ENCODE peak calls at places on chromosomes 6 and 20, in ten cellular contexts. R is astrocyte of the cerebellum, V is coronary artery, O is Peyer's patch, Z is neural crest cell, A is mucosa of descending colon, P is suprapubic skin, E is fibroblast of the aortic adventitia, N is GM10248, G is body of pancreas. H is an unnamed sample.

GRCh38 chr20:24163501-24163900 is 174.9 kb upstream of the GGTLC1 start:
- DNase-seq in R (no peak), V (no peak), G (no peak), P (no peak), N (no peak), Z (no peak), A (no peak), O (no peak), E (peak; percentile 37), H (no peak)

GRCh38 chr6:56652994-56653393 is 10.3 kb upstream of the DST start:
- DNase-seq in R (no peak), E (peak; percentile 75), O (no peak), A (no peak), P (no peak), N (no peak), Z (no peak), G (no peak), V (no peak), H (peak; percentile 66)

GRCh38 chr20:3239026-3239866 is at the start of gene SLC4A11:
- DNase-seq in O (no peak), E (peak; percentile 47), R (no peak), V (no peak), Z (peak; percentile 22), P (no peak), A (peak; percentile 84), N (peak; percentile 80), G (peak; percentile 68), H (peak; percentile 41)

GRCh38 chr6:30163090-30163917 is at the start of gene TRIM15:
- DNase-seq in V (no peak), E (no peak), Z (no peak), N (peak; percentile 56), R (no peak), G (no peak), A (peak; percentile 94), O (no peak), P (no peak), H (no peak)

GRCh38 chr6:99836471-99836870 is 157.6 kb downstream of the MCHR2 start:
- DNase-seq in N (no peak), Z (no peak), G (no peak), V (no peak), A (no peak), R (no peak), O (no peak), P (no peak), E (no peak), H (no peak)

GRCh38 chr6:157688960-157689599 is 134.0 kb upstream of the SNX9 start:
- DNase-seq in A (peak; percentile 71), P (no peak), V (no peak), N (no peak), E (peak; percentile 17), G (no peak), Z (no peak), R (no peak), O (no peak), H (no peak)

GRCh38 chr6:111423960-111424846 is 58.8 kb downstream of the REV3L start:
- DNase-seq in A (no peak), V (no peak), N (no peak), O (no peak), R (peak; percentile 15), Z (no peak), P (no peak), G (peak; percentile 80), E (peak; percentile 26), H (no peak)

GRCh38 chr6:30340589-30341054 is 4.3 kb upstream of the RPP21 start:
- DNase-seq in N (no peak), P (no peak), R (no peak), E (peak; percentile 41), A (no peak), O (no peak), G (no peak), V (no peak), Z (no peak), H (no peak)

GRCh38 chr6:118580585-118581419 is 32.7 kb downstream of the PLN start:
- DNase-seq in P (peak; percentile 72), G (peak; percentile 32), Z (peak; percentile 14), N (peak; percentile 25), O (no peak), E (peak; percentile 90), R (peak; percentile 62), V (no peak), A (no peak), H (peak; percentile 73)

GRCh38 chr6:116287668-116288282 is 8.0 kb upstream of the TSPYL1 start:
- DNase-seq in V (no peak), Z (no peak), P (no peak), A (no peak), G (no peak), O (no peak), E (peak; percentile 78), N (no peak), R (peak; percentile 44), H (peak; percentile 59)

GRCh38 chr6:156976144-156977088 is 199.2 kb downstream of the ARID1B start:
- DNase-seq in R (no peak), O (no peak), P (no peak), V (no peak), E (peak; percentile 51), G (no peak), N (no peak), Z (no peak), A (no peak), H (no peak)

GRCh38 chr6:33091957-33092356 is 16.2 kb downstream of the HLA-DPB1 start:
- DNase-seq in R (no peak), N (peak; percentile 66), V (no peak), G (peak; percentile 65), Z (no peak), P (no peak), A (no peak), O (peak; percentile 57), E (no peak), H (no peak)

GRCh38 chr6:31883699-31884098 is 4.9 kb upstream of the SLC44A4 start:
- DNase-seq in P (no peak), A (no peak), R (no peak), G (no peak), V (no peak), O (no peak), E (no peak), N (no peak), Z (no peak), H (no peak)

GRCh38 chr6:18154507-18155272 is at the start of gene TPMT:
- DNase-seq in P (no peak), A (no peak), V (peak; percentile 99), E (no peak), Z (peak; percentile 96), G (peak; percentile 48), N (no peak), O (peak; percentile 25), R (no peak), H (no peak)

GRCh38 chr6:95846652-95847051 is 169.1 kb upstream of the FUT9 start:
- DNase-seq in Z (no peak), V (no peak), E (no peak), N (no peak), P (no peak), A (no peak), G (no peak), O (no peak), R (no peak), H (no peak)

GRCh38 chr6:95837890-95838289 is 177.9 kb upstream of the FUT9 start:
- DNase-seq in O (no peak), G (no peak), Z (no peak), R (no peak), A (no peak), V (no peak), P (no peak), E (no peak), N (no peak), H (no peak)

GRCh38 chr6:95847061-95847460 is 168.7 kb upstream of the FUT9 start:
- DNase-seq in N (no peak), E (no peak), Z (no peak), P (no peak), V (no peak), R (no peak), G (no peak), A (no peak), O (no peak), H (no peak)

GRCh38 chr6:95841560-95841959 is 174.2 kb upstream of the FUT9 start:
- DNase-seq in A (no peak), V (no peak), O (no peak), G (no peak), E (no peak), R (no peak), N (no peak), P (no peak), Z (no peak), H (no peak)
- TF ChIP-seq CTCF in A (no peak), V (no peak), O (no peak), G (no peak), E (no peak), R (no peak), N (no peak), P (no peak), Z (no peak), H (no peak)

GRCh38 chr6:45104429-45104828 is 223.7 kb upstream of the RUNX2 start:
- DNase-seq in A (no peak), E (no peak), N (no peak), R (no peak), P (no peak), G (no peak), O (no peak), Z (no peak), V (no peak), H (no peak)
- TF ChIP-seq CTCF in A (no peak), E (no peak), N (no peak), R (no peak), P (no peak), G (no peak), O (no peak), Z (no peak), V (no peak), H (no peak)

DNA sequence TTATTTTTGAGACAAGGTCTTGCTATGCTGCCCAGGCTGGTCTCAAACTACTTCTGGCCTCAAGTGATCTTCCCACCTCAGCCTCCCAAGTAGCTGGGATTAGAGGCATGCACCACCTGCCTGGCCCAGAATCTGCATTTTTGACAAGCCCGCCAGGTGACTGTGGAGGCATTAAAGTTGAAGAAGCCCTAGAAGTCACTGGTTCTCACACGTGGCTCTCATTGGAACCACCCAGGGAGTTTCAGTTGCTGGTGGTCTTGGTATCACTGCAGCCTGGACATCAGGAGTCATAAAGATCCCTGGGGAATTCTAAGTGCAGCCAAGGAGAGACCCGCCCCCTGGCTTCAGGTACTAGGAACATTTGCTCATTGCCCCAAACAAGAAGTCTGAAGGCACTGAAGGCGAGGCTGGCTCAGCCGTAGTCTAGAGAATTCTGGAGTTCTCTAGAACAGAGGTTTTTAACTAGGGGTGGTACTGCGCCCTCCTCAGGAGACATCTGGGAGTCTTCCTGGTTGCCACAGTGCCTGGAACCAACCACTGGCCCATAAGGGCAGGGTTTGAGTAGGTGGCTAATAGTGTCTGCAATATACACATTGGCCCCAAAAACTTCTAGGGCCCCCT is 182.8 kb downstream of the ZMYND8 start:
- DNase-seq in Z (no peak), R (no peak), N (no peak), P (no peak), O (no peak), V (no peak), G (no peak), A (no peak), E (no peak), H (no peak)
- TF ChIP-seq CTCF in Z (no peak), R (no peak), N (no peak), P (no peak), O (no peak), V (no peak), G (no peak), A (no peak), E (no peak), H (peak; percentile 24)

GRCh38 chr6:143176090-143177021 is 115.7 kb downstream of the AIG1 start:
- DNase-seq in R (peak; percentile 97), E (peak; percentile 86), G (no peak), P (no peak), O (no peak), Z (no peak), A (no peak), V (no peak), N (no peak), H (peak; percentile 96)
- TF ChIP-seq CTCF in R (peak; percentile 23), E (peak; percentile 18), G (no peak), P (no peak), O (no peak), Z (no peak), A (no peak), V (no peak), N (no peak), H (peak; percentile 46)